ENCODE peak calls at places on chromosomes 4 and X, in seven cellular contexts. B is NT2/D1; P is CD8-positive, alpha-beta memory T cell; O is NCI-H1694; J is myocyte; V is NAMALWA; C is mammary epithelial cell. T is an unnamed sample.

GRCh38 chr4:25069014-25069413 is 38.3 kb upstream of the LGI2 start:
- DNase-seq in B (no peak), P (no peak), O (no peak), J (no peak), V (no peak), C (no peak), T (no peak)

GRCh38 chr4:112253382-112254000 is 21.9 kb downstream of the AP1AR start:
- DNase-seq in B (no peak), P (no peak), O (no peak), J (no peak), V (peak), C (no peak), T (no peak)

GRCh38 chrX:40154853-40155616 is 57.3 kb upstream of the BCOR start:
- DNase-seq in B (no peak), P (no peak), O (no peak), J (peak), V (peak), C (no peak), T (no peak)

GRCh38 chr4:162793004-162793403 is 373.7 kb downstream of the NAF1 start:
- DNase-seq in B (no peak), P (no peak), O (no peak), J (no peak), V (no peak), C (no peak), T (no peak)

GRCh38 chr4:152776352-152776751 is 3.2 kb downstream of the TIGD4 start:
- DNase-seq in B (no peak), P (no peak), O (no peak), J (no peak), V (no peak), C (peak), T (no peak)

GRCh38 chr4:152640058-152640921 is 39.5 kb downstream of the TMEM154 start:
- DNase-seq in B (no peak), P (no peak), O (peak), J (peak), V (peak), C (no peak), T (no peak)

GRCh38 chr4:3202836-3203820 is 45.8 kb upstream of the MSANTD1 start:
- DNase-seq in B (no peak), P (no peak), O (peak), J (no peak), V (no peak), C (no peak), T (peak)

GRCh38 chrX:88612870-88613329 is 134.1 kb upstream of the CPXCR1 start:
- DNase-seq in B (no peak), P (no peak), O (no peak), J (no peak), V (no peak), C (no peak), T (no peak)

GRCh38 chr4:65665951-65666523 is 4.3 kb downstream of the EPHA5 start:
- DNase-seq in B (no peak), P (no peak), O (peak), J (peak), V (no peak), C (no peak), T (no peak)

GRCh38 chr4:752196-752861 is 46.7 kb downstream of the PCGF3 start:
- DNase-seq in B (no peak), P (no peak), O (peak), J (peak), V (no peak), C (no peak), T (no peak)

GRCh38 chr4:24266951-24267577 is 317.3 kb downstream of the DHX15 start:
- DNase-seq in B (no peak), P (no peak), O (no peak), J (no peak), V (no peak), C (no peak), T (no peak)

GRCh38 chr4:40206421-40206820 is 9.6 kb downstream of the RHOH start:
- DNase-seq in B (no peak), P (no peak), O (no peak), J (no peak), V (no peak), C (no peak), T (no peak)

GRCh38 chrX:105331244-105331643 is 110.8 kb upstream of the TEX13A start:
- DNase-seq in B (no peak), P (no peak), O (no peak), J (peak), V (no peak), C (peak), T (no peak)

GRCh38 chrX:66074920-66075879 is 35.3 kb upstream of the VSIG4 start:
- DNase-seq in B (no peak), P (peak), O (no peak), J (no peak), V (no peak), C (no peak), T (peak)

GRCh38 chr4:45099471-45099870 is 373.1 kb upstream of the GNPDA2 start:
- DNase-seq in B (no peak), P (no peak), O (no peak), J (no peak), V (no peak), C (no peak), T (no peak)

GRCh38 chr4:109801099-109801789 is 555 bp downstream of the CFI start:
- DNase-seq in B (no peak), P (no peak), O (no peak), J (no peak), V (no peak), C (no peak), T (no peak)

GRCh38 chrX:53155512-53156206 is 61.7 kb downstream of the KANTR start:
- DNase-seq in B (no peak), P (no peak), O (no peak), J (no peak), V (no peak), C (no peak), T (no peak)

GRCh38 chrX:141341341-141341740 is 99.0 kb upstream of the SPANXC start:
- DNase-seq in B (no peak), P (no peak), O (no peak), J (peak), V (no peak), C (peak), T (no peak)

GRCh38 chr4:94285666-94286065 is 57.0 kb downstream of the HPGDS start:
- DNase-seq in B (no peak), P (no peak), O (no peak), J (no peak), V (no peak), C (no peak), T (no peak)

T was measured in effector memory CD8-positive, alpha-beta T cell.